ENCODE peak calls at places on chromosomes 12 and 14, in seven cellular contexts. R, Y, U, I, T, Q and S are unnamed samples.
A peak's percentile ranks its signal among the peaks of the same experiment; 100 is the strongest.

GRCh38 chr14:50082784-50083466 is 33.4 kb downstream of the VCPKMT start:
- DNase-seq in R (peak; percentile 92), Y (no peak), U (no peak), I (no peak), T (no peak), Q (no peak), S (no peak)

GRCh38 chr12:13661005-13661887 is 320.2 kb downstream of the GRIN2B start:
- DNase-seq in R (peak; percentile 3), Y (peak; percentile 21), U (peak; percentile 17), I (peak; percentile 62), T (peak; percentile 47), Q (peak; percentile 60), S (peak; percentile 15)

GRCh38 chr14:69331206-69331605 is 66.9 kb downstream of the ERH start:
- DNase-seq in R (no peak), Y (no peak), U (no peak), I (no peak), T (no peak), Q (no peak), S (no peak)

GRCh38 chr14:24179961-24180726 is 8.3 kb downstream of the REC8 start:
- DNase-seq in R (no peak), Y (no peak), U (no peak), I (no peak), T (no peak), Q (no peak), S (no peak)

GRCh38 chr14:24411468-24412454 is 13.0 kb downstream of the NYNRIN start:
- DNase-seq in R (no peak), Y (peak; percentile 53), U (peak; percentile 69), I (peak; percentile 56), T (peak; percentile 51), Q (peak; percentile 70), S (no peak)

GRCh38 chr12:117334098-117334497 is 27.3 kb downstream of the NOS1 start:
- DNase-seq in R (no peak), Y (no peak), U (no peak), I (no peak), T (no peak), Q (no peak), S (no peak)

GRCh38 chr12:82688035-82688501 is 1.4 kb downstream of the TMTC2 start:
- DNase-seq in R (no peak), Y (no peak), U (no peak), I (no peak), T (no peak), Q (no peak), S (no peak)

GRCh38 chr12:104573-105081 is 38.1 kb downstream of the IQSEC3 start:
- DNase-seq in R (no peak), Y (no peak), U (peak; percentile 18), I (peak; percentile 30), T (no peak), Q (peak; percentile 46), S (peak; percentile 56)

GRCh38 chr14:64841121-64841611 is 38.5 kb downstream of the SPTB start:
- DNase-seq in R (no peak), Y (peak; percentile 55), U (peak; percentile 51), I (peak; percentile 58), T (peak; percentile 56), Q (peak; percentile 29), S (peak; percentile 21)

GRCh38 chr12:5068623-5069022 is 24.9 kb downstream of the KCNA5 start:
- DNase-seq in R (no peak), Y (no peak), U (no peak), I (no peak), T (no peak), Q (no peak), S (no peak)

GRCh38 chr14:30874120-30874998 is at the start of gene COCH:
- DNase-seq in R (no peak), Y (peak; percentile 85), U (peak; percentile 71), I (peak; percentile 59), T (peak; percentile 4), Q (peak; percentile 60), S (peak; percentile 79)

GRCh38 chr12:73421832-73422231 is 1115.8 kb upstream of the ATXN7L3B start:
- DNase-seq in R (no peak), Y (no peak), U (no peak), I (no peak), T (no peak), Q (no peak), S (no peak)

GRCh38 chr14:94123296-94123695 is 6.1 kb downstream of the IFI27L2 start:
- DNase-seq in R (no peak), Y (no peak), U (no peak), I (no peak), T (no peak), Q (no peak), S (no peak)

GRCh38 chr12:56315256-56315625 is 547 bp downstream of the CNPY2 start:
- DNase-seq in R (no peak), Y (peak; percentile 22), U (no peak), I (no peak), T (no peak), Q (no peak), S (no peak)

GRCh38 chr12:88175544-88175943 is 33.4 kb downstream of the TMTC3 start:
- DNase-seq in R (no peak), Y (no peak), U (no peak), I (no peak), T (no peak), Q (no peak), S (no peak)

GRCh38 chr12:48009471-48009870 is 5.2 kb upstream of the COL2A1 start:
- DNase-seq in R (no peak), Y (no peak), U (no peak), I (no peak), T (no peak), Q (no peak), S (no peak)

GRCh38 chr12:121803861-121804416 is at the start of gene SETD1B:
- DNase-seq in R (no peak), Y (peak; percentile 52), U (no peak), I (no peak), T (no peak), Q (no peak), S (no peak)

GRCh38 chr12:100672075-100672592 is 98.7 kb downstream of the GAS2L3 start:
- DNase-seq in R (no peak), Y (peak; percentile 47), U (peak; percentile 24), I (peak; percentile 85), T (no peak), Q (peak; percentile 56), S (no peak)

GRCh38 chr12:87845995-87846483 is 183.2 kb downstream of the C12orf50 start:
- DNase-seq in R (no peak), Y (no peak), U (no peak), I (no peak), T (no peak), Q (no peak), S (no peak)

GRCh38 chr12:52884526-52885293 is 20.2 kb downstream of the KRT8 start:
- DNase-seq in R (no peak), Y (peak; percentile 90), U (peak; percentile 97), I (peak; percentile 92), T (no peak), Q (peak; percentile 81), S (no peak)

GRCh38 chr12:119594772-119595445 is 1.3 kb downstream of the TMEM233 start:
- DNase-seq in R (no peak), Y (no peak), U (no peak), I (peak; percentile 37), T (no peak), Q (no peak), S (peak; percentile 71)

DNA sequence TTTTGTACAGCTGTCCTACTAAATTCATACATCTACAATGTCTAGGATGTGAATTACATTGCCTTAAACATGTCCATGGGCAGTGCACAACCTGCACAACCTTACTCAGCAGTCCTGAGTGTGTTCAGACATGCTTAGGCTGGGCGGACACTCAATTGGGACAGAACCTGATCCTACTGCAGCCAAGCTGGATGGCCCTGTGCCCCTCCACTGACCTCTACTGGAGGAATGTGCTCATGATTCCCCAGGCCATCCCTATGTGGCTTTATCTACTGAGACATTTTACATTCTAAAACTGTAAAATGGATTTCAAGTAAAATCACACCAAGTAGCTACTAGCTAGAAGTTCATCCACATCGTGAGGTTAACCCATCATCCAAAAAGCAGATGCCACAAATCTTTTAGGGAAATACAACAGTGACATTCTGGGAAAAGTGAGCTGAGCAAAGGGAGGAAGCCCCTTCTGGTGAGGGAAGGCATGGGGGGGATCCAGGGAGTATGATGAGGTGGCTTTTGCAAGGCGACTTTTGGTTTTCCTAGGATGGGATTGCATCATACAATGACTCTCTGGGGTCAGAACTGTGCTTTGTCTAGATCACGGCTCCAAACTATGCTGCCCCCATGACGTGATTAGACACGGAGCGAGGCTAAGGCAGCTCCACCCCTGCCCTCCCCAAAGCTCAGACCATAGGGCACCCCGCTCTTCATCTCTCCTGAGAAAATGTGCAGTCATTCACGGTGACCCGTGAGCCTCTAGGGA is 911.7 kb upstream of the TMEM132C start:
- DNase-seq in R (no peak), Y (peak; percentile 53), U (no peak), I (no peak), T (no peak), Q (peak; percentile 18), S (no peak)
- TF ChIP-seq SP1 in R (no peak), Y (no peak), U (no peak), I (no peak), T (no peak), Q (no peak), S (no peak)

GRCh38 chr14:105537580-105538474 is 11.4 kb downstream of the TMEM121 start:
- DNase-seq in R (no peak), Y (peak; percentile 75), U (no peak), I (peak; percentile 73), T (no peak), Q (peak; percentile 88), S (no peak)
- TF ChIP-seq SP1 in R (no peak), Y (no peak), U (no peak), I (no peak), T (no peak), Q (no peak), S (no peak)

GRCh38 chr12:65306229-65306602 is 27.7 kb downstream of the MSRB3 start:
- DNase-seq in R (no peak), Y (no peak), U (no peak), I (no peak), T (no peak), Q (no peak), S (no peak)
- TF ChIP-seq SP1 in R (no peak), Y (no peak), U (no peak), I (no peak), T (no peak), Q (no peak), S (no peak)

GRCh38 chr14:86761611-86762010 is 1231.4 kb downstream of the GALC start:
- DNase-seq in R (no peak), Y (no peak), U (peak; percentile 24), I (no peak), T (no peak), Q (no peak), S (no peak)

DNA sequence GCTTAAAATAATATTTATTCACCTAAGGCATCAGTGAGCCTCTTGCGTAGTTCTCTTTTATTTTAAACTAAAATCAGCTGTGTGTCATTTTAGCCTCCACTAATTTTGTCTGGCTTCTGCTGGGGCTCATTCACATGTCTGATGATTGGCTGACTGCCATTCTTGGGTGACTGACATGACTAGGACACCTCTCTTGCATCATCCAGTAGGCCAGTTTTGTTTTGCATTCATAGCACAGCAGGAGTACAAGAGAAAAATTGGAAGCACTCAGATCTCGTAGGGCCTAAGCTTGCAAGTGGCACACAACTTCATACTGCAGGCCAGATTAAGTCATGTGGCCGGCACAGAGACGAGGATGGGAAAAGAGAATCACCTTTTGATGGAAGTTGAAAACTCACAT is 1226.5 kb downstream of the GALC start:
- DNase-seq in R (no peak), Y (no peak), U (peak; percentile 14), I (no peak), T (no peak), Q (no peak), S (no peak)
- TF ChIP-seq SP1 in R (no peak), Y (no peak), U (no peak), I (no peak), T (no peak), Q (no peak), S (no peak)

GRCh38 chr14:76775695-76776305 is 14.5 kb downstream of the VASH1 start:
- DNase-seq in R (no peak), Y (no peak), U (no peak), I (no peak), T (no peak), Q (no peak), S (no peak)
- TF ChIP-seq SP1 in R (no peak), Y (no peak), U (no peak), I (no peak), T (no peak), Q (no peak), S (no peak)